ENCODE peak calls at places on chromosomes 2 and 18, in nine cellular contexts. Q, G, O, D, M, X, C, K and P are unnamed samples.

GRCh38 chr2:112831380-112831930 is 5.1 kb downstream of the IL1B start:
- DNase-seq in C (no peak), M (no peak), D (no peak), K (no peak), Q (no peak), X (no peak), G (no peak), O (no peak), P (no peak)

GRCh38 chr2:43592443-43592842 is 3.4 kb downstream of the THADA start:
- DNase-seq in X (no peak), M (no peak), Q (no peak), D (no peak), O (no peak), C (no peak), K (no peak), G (no peak), P (no peak)

GRCh38 chr18:59085126-59085794 is 54.4 kb upstream of the SEC11C start:
- DNase-seq in X (no peak), G (no peak), Q (peak), O (no peak), C (no peak), K (no peak), D (no peak), M (no peak), P (no peak)

GRCh38 chr2:58227171-58227917 is 13.8 kb downstream of the FANCL start:
- DNase-seq in M (no peak), C (no peak), X (no peak), D (no peak), Q (no peak), K (peak), G (no peak), O (no peak), P (no peak)

GRCh38 chr2:182416191-182416590 is 10.6 kb downstream of the PDE1A start:
- DNase-seq in M (no peak), C (no peak), K (no peak), Q (no peak), X (no peak), D (no peak), G (no peak), O (no peak), P (no peak)

GRCh38 chr18:26419746-26420145 is 128.6 kb downstream of the KCTD1 start:
- DNase-seq in G (no peak), X (no peak), O (no peak), Q (no peak), C (peak), M (no peak), K (no peak), D (no peak), P (no peak)

GRCh38 chr2:43343573-43344304 is 117.3 kb upstream of the ZFP36L2 start:
- DNase-seq in X (no peak), G (no peak), D (peak), C (peak), M (no peak), Q (no peak), K (no peak), O (peak), P (no peak)

GRCh38 chr2:156065912-156066311 is 266.6 kb downstream of the NR4A2 start:
- DNase-seq in D (peak), X (no peak), C (no peak), G (no peak), M (peak), K (no peak), Q (no peak), O (no peak), P (no peak)

GRCh38 chr2:8324164-8324848 is 357.6 kb upstream of the ID2 start:
- DNase-seq in M (no peak), K (no peak), O (no peak), X (no peak), D (no peak), C (no peak), Q (no peak), G (no peak), P (no peak)

GRCh38 chr2:21972580-21972979 is 848.8 kb downstream of the TDRD15 start:
- DNase-seq in G (no peak), O (no peak), D (no peak), K (no peak), C (no peak), Q (no peak), X (no peak), M (peak), P (no peak)
- H3K27ac ChIP-seq in G (no peak), O (no peak), D (no peak), K (no peak), C (no peak), Q (no peak), X (no peak), M (no peak), P (no peak)

GRCh38 chr2:26570083-26570430 is 71.1 kb downstream of the CIB4 start:
- DNase-seq in O (no peak), G (no peak), X (no peak), C (no peak), K (peak), Q (no peak), M (no peak), D (no peak), P (no peak)
- H3K27ac ChIP-seq in O (no peak), G (no peak), X (no peak), C (no peak), K (no peak), Q (no peak), M (no peak), D (no peak), P (no peak)

DNA sequence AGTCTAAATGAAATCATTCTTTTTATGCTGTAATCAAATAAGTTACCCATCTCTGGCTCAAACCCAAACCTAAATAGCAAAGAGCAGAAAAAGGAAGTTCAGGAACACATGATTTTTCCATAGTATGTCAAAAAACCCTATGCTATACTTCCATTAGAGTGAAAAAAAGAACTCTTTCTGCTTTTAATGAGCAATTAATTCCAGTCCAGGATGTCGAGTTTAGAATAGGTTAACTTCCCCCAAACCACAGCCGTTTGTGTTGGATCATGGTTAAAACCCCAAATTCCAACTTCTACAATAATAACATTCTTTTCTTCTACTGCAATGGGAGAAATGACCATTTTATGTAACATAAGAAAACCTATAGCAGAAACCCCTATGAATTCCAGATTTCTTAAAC is 171.1 kb upstream of the NRP2 start:
- DNase-seq in M (no peak), K (no peak), Q (no peak), G (no peak), X (no peak), D (no peak), C (no peak), O (no peak), P (no peak)
- H3K27ac ChIP-seq in M (no peak), K (no peak), Q (no peak), G (no peak), X (no peak), D (no peak), C (no peak), O (no peak), P (no peak)

DNA sequence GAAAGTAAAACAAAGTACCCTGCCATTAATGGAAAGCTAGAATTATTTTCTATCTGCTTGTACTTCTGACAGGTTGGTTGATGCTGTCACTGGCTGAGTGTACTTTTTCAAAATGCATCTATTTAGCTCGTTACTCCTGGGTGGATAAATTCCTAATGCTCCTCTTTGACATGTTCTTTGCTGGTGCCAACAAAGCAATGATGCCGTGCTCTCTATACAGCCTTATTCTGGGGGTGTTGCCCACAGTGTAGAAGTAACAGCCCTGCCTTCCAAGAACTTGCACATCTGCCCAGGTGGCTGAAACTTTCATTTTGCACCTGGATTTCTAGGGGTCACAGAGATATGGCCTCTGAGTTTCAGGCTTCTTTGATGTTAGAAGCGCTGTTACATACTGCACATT is 132.4 kb downstream of the SLC4A3 start:
- DNase-seq in O (no peak), D (no peak), Q (no peak), M (no peak), G (no peak), X (no peak), K (no peak), C (no peak), P (no peak)
- H3K27ac ChIP-seq in O (no peak), D (no peak), Q (no peak), M (no peak), G (no peak), X (no peak), K (no peak), C (no peak), P (no peak)

GRCh38 chr2:23027396-23027795 is 357.6 kb upstream of the KLHL29 start:
- DNase-seq in D (no peak), G (no peak), O (no peak), Q (no peak), C (no peak), K (no peak), X (no peak), M (no peak), P (no peak)

GRCh38 chr2:23026671-23027070 is 358.3 kb upstream of the KLHL29 start:
- DNase-seq in X (no peak), K (no peak), C (no peak), O (no peak), Q (no peak), G (no peak), M (no peak), D (no peak), P (no peak)

GRCh38 chr2:23023722-23024121 is 361.3 kb upstream of the KLHL29 start:
- DNase-seq in Q (no peak), C (no peak), O (no peak), G (no peak), X (no peak), M (no peak), K (no peak), D (no peak), P (no peak)

GRCh38 chr2:23029111-23029510 is 355.9 kb upstream of the KLHL29 start:
- DNase-seq in M (no peak), O (no peak), K (no peak), G (no peak), D (no peak), Q (no peak), C (no peak), X (no peak), P (no peak)

GRCh38 chr2:23028106-23028505 is 356.9 kb upstream of the KLHL29 start:
- DNase-seq in G (no peak), D (no peak), X (no peak), M (no peak), C (no peak), Q (no peak), O (no peak), K (no peak), P (no peak)
- H3K27ac ChIP-seq in G (no peak), D (no peak), X (no peak), M (no peak), C (no peak), Q (no peak), O (no peak), K (no peak), P (no peak)

GRCh38 chr2:105812180-105813044 is 67.7 kb downstream of the NCK2 start:
- DNase-seq in K (no peak), O (no peak), X (no peak), Q (no peak), D (no peak), G (no peak), C (peak), M (no peak), P (peak)

GRCh38 chr2:105813405-105813804 is 68.7 kb downstream of the NCK2 start:
- DNase-seq in O (no peak), M (no peak), Q (no peak), K (no peak), C (no peak), D (no peak), X (no peak), G (no peak), P (no peak)

GRCh38 chr2:105815401-105815800 is 70.7 kb downstream of the NCK2 start:
- DNase-seq in G (no peak), M (no peak), D (no peak), X (no peak), O (no peak), K (no peak), C (no peak), Q (no peak), P (no peak)

GRCh38 chr2:105813045-105813315 is 68.3 kb downstream of the NCK2 start:
- DNase-seq in X (no peak), M (no peak), G (no peak), K (no peak), C (no peak), Q (no peak), O (no peak), D (no peak), P (no peak)

DNA sequence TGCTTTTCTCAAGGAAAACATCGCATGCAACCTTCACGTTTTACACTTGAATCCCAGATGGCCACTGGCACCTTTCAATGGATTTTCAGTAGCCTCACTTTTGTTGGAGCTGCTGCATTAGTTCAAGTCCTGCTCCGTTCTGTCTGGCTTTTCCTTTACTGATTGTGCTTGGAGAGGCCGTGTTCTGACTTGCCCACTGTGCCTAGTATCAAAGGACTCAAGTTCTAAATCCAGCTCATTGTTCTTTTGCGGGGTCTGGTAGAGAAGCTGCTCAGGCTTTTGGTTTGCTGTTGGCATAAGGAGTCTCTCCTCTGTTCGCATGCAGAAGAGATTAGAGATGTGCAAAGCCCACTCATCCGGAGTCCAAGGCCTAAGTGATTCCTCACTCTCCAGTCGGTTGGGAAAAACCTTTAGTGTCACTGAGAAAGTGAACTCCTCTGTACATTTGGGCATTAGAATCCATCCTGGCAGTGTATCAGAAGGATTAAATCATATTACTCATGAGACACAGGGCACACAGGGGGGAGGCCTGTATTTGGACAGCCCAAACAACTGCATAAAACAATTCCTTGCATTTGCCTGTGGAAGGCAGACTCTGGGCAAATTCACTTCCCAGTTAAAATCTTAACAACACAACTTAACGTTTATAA is 69.7 kb downstream of the NCK2 start:
- DNase-seq in O (no peak), X (no peak), Q (no peak), D (no peak), K (no peak), M (no peak), C (no peak), G (no peak), P (no peak)
- H3K27ac ChIP-seq in O (no peak), X (peak), Q (no peak), D (no peak), K (no peak), M (peak), C (no peak), G (no peak), P (no peak)

GRCh38 chr2:205543937-205544702 is 138.2 kb upstream of the NRP2 start:
- DNase-seq in Q (no peak), G (no peak), C (no peak), X (no peak), K (no peak), D (no peak), O (no peak), M (no peak), P (no peak)
- H3K27ac ChIP-seq in Q (no peak), G (no peak), C (no peak), X (no peak), K (no peak), D (no peak), O (no peak), M (no peak), P (no peak)

GRCh38 chr2:120275617-120276400 is 23.2 kb downstream of the RALB start:
- DNase-seq in O (no peak), G (no peak), D (no peak), M (no peak), Q (no peak), X (no peak), K (no peak), C (no peak), P (no peak)

GRCh38 chr2:120279708-120280107 is 27.1 kb downstream of the RALB start:
- DNase-seq in G (no peak), D (no peak), X (no peak), C (no peak), O (no peak), Q (no peak), M (no peak), K (no peak), P (no peak)

GRCh38 chr2:120277505-120278205 is 25.0 kb downstream of the RALB start:
- DNase-seq in K (no peak), X (no peak), Q (no peak), M (no peak), C (no peak), D (no peak), G (no peak), O (no peak), P (no peak)

GRCh38 chr2:120283649-120284048 is 31.0 kb downstream of the RALB start:
- DNase-seq in D (no peak), K (no peak), X (no peak), Q (no peak), C (no peak), O (no peak), G (no peak), M (peak), P (no peak)

GRCh38 chr2:120278901-120279300 is 26.2 kb downstream of the RALB start:
- DNase-seq in D (no peak), X (no peak), M (no peak), O (no peak), Q (no peak), G (no peak), C (no peak), K (no peak), P (no peak)
- H3K27ac ChIP-seq in D (no peak), X (no peak), M (no peak), O (no peak), Q (no peak), G (no peak), C (no peak), K (no peak), P (peak)

GRCh38 chr18:57807336-57808117 is 4.4 kb upstream of the ATP8B1 start:
- DNase-seq in O (no peak), X (no peak), K (no peak), G (no peak), D (no peak), C (peak), Q (no peak), M (no peak), P (no peak)
- H3K27ac ChIP-seq in O (peak), X (no peak), K (peak), G (no peak), D (peak), C (no peak), Q (no peak), M (no peak), P (no peak)